ENCODE peak calls at places on chromosome 19, in ten cellular contexts. O is mesothelial cell of epicardium, X is fibroblast of the aortic adventitia, P is endodermal cell, S is H9, K is upper lobe of right lung, G is AG10803, L is RWPE1, I is IMR-90, F is cardiac fibroblast. N is an unnamed sample.

GRCh38 chr19:47755065-47755761 is 9.9 kb downstream of the NOP53 start:
- DNase-seq in O (no peak), X (no peak), P (no peak), S (no peak), K (no peak), G (no peak), L (no peak), I (no peak), F (no peak), N (no peak)

GRCh38 chr19:23762884-23763711 is 4.4 kb upstream of the ZNF681 start:
- DNase-seq in O (peak), X (peak), P (peak), S (peak), K (peak), G (peak), L (peak), I (peak), F (peak), N (peak)

GRCh38 chr19:45676851-45677263 is 8.8 kb downstream of the GIPR start:
- DNase-seq in O (no peak), X (no peak), P (no peak), S (no peak), K (peak), G (no peak), L (no peak), I (no peak), F (no peak), N (no peak)

GRCh38 chr19:39481676-39482075 is 1.0 kb downstream of the TIMM50 start:
- DNase-seq in O (no peak), X (no peak), P (no peak), S (no peak), K (no peak), G (no peak), L (no peak), I (no peak), F (no peak), N (no peak)

GRCh38 chr19:4744451-4745170 is 21.0 kb upstream of the DPP9 start:
- DNase-seq in O (no peak), X (peak), P (no peak), S (no peak), K (no peak), G (peak), L (peak), I (peak), F (peak), N (no peak)

GRCh38 chr19:6056282-6056741 is 54.0 kb downstream of the RFX2 start:
- DNase-seq in O (no peak), X (no peak), P (no peak), S (no peak), K (no peak), G (no peak), L (no peak), I (no peak), F (no peak), N (no peak)

GRCh38 chr19:3243851-3244700 is 19.6 kb downstream of the CELF5 start:
- DNase-seq in O (peak), X (peak), P (peak), S (peak), K (no peak), G (peak), L (no peak), I (peak), F (peak), N (no peak)

GRCh38 chr19:55069859-55070225 is 5.8 kb upstream of the EPS8L1 start:
- DNase-seq in O (no peak), X (no peak), P (no peak), S (no peak), K (no peak), G (no peak), L (no peak), I (no peak), F (no peak), N (no peak)

GRCh38 chr19:3842948-3843347 is 25.9 kb downstream of the ZFR2 start:
- DNase-seq in O (no peak), X (no peak), P (no peak), S (no peak), K (no peak), G (no peak), L (no peak), I (no peak), F (no peak), N (no peak)

GRCh38 chr19:15714638-15715037 is 13.2 kb upstream of the OR10H2 start:
- DNase-seq in O (no peak), X (no peak), P (no peak), S (no peak), K (no peak), G (no peak), L (no peak), I (no peak), F (no peak), N (no peak)

GRCh38 chr19:41195675-41196497 is 2.9 kb downstream of the CYP2S1 start:
- DNase-seq in O (no peak), X (peak), P (no peak), S (no peak), K (no peak), G (no peak), L (peak), I (peak), F (no peak), N (no peak)

GRCh38 chr19:5354403-5354802 is 13.8 kb upstream of the PTPRS start:
- DNase-seq in O (no peak), X (no peak), P (peak), S (peak), K (no peak), G (no peak), L (no peak), I (no peak), F (no peak), N (no peak)

GRCh38 chr19:13103961-13104847 is 1.5 kb upstream of the LYL1 start:
- DNase-seq in O (no peak), X (no peak), P (peak), S (peak), K (peak), G (no peak), L (no peak), I (no peak), F (no peak), N (no peak)

GRCh38 chr19:7013678-7014077 is 7.6 kb downstream of the MBD3L2B start:
- DNase-seq in O (no peak), X (no peak), P (no peak), S (no peak), K (no peak), G (peak), L (peak), I (no peak), F (peak), N (no peak)

GRCh38 chr19:18119243-18120105 is 21.9 kb downstream of the MAST3 start:
- DNase-seq in O (no peak), X (no peak), P (no peak), S (no peak), K (no peak), G (no peak), L (no peak), I (no peak), F (no peak), N (no peak)

GRCh38 chr19:14006766-14007562 is 844 bp upstream of the RFX1 start:
- DNase-seq in O (peak), X (no peak), P (peak), S (peak), K (peak), G (no peak), L (peak), I (no peak), F (no peak), N (no peak)

GRCh38 chr19:33678796-33679195 is 57.0 kb downstream of the CHST8 start:
- DNase-seq in O (no peak), X (no peak), P (no peak), S (no peak), K (peak), G (no peak), L (no peak), I (no peak), F (no peak), N (no peak)

GRCh38 chr19:12194827-12195500 is 32.1 kb downstream of the ZNF136 start:
- DNase-seq in O (peak), X (peak), P (no peak), S (no peak), K (peak), G (peak), L (peak), I (peak), F (peak), N (no peak)

GRCh38 chr19:6723108-6723618 is 2.7 kb upstream of the C3 start:
- DNase-seq in O (no peak), X (peak), P (peak), S (no peak), K (peak), G (peak), L (no peak), I (peak), F (peak), N (no peak)

GRCh38 chr19:42325896-42326771 is 699 bp downstream of the MEGF8 start:
- DNase-seq in O (peak), X (no peak), P (peak), S (peak), K (no peak), G (no peak), L (peak), I (no peak), F (no peak), N (no peak)

GRCh38 chr19:43464089-43464775 is 1.2 kb downstream of the LYPD3 start:
- DNase-seq in O (peak), X (no peak), P (no peak), S (no peak), K (peak), G (no peak), L (no peak), I (no peak), F (no peak), N (no peak)

GRCh38 chr19:33269016-33269415 is 33.3 kb downstream of the CEBPA start:
- DNase-seq in O (no peak), X (no peak), P (no peak), S (no peak), K (no peak), G (no peak), L (no peak), I (no peak), F (no peak), N (no peak)

GRCh38 chr19:15243236-15243957 is 11.1 kb upstream of the EPHX3 start:
- DNase-seq in O (no peak), X (no peak), P (no peak), S (no peak), K (no peak), G (no peak), L (no peak), I (no peak), F (no peak), N (no peak)

GRCh38 chr19:29596885-29597525 is 9.1 kb upstream of the POP4 start:
- DNase-seq in O (no peak), X (peak), P (peak), S (no peak), K (no peak), G (peak), L (no peak), I (peak), F (peak), N (no peak)
- TF ChIP-seq CTCF in O (no peak), X (peak), P (peak), S (peak), K (no peak), G (peak), L (no peak), I (peak), F (peak), N (peak)

GRCh38 chr19:51294211-51294976 is 17.1 kb upstream of the IGLON5 start:
- DNase-seq in O (no peak), X (no peak), P (peak), S (peak), K (no peak), G (no peak), L (no peak), I (no peak), F (no peak), N (no peak)
- TF ChIP-seq CTCF in O (no peak), X (no peak), P (peak), S (peak), K (no peak), G (no peak), L (no peak), I (no peak), F (no peak), N (no peak)

GRCh38 chr19:31548941-31549340 is 199.7 kb upstream of the TSHZ3 start:
- DNase-seq in O (no peak), X (peak), P (peak), S (peak), K (no peak), G (peak), L (no peak), I (peak), F (peak), N (no peak)
- TF ChIP-seq CTCF in O (no peak), X (peak), P (peak), S (peak), K (peak), G (peak), L (no peak), I (peak), F (peak), N (no peak)

GRCh38 chr19:37362733-37363132 is 8.2 kb upstream of the ZNF527 start:
- DNase-seq in O (no peak), X (no peak), P (peak), S (peak), K (no peak), G (no peak), L (no peak), I (no peak), F (no peak), N (no peak)
- TF ChIP-seq CTCF in O (no peak), X (no peak), P (peak), S (peak), K (no peak), G (no peak), L (no peak), I (no peak), F (peak), N (no peak)

GRCh38 chr19:11088508-11089253 is 582 bp upstream of the LDLR start:
- DNase-seq in O (no peak), X (peak), P (no peak), S (no peak), K (no peak), G (peak), L (no peak), I (no peak), F (peak), N (no peak)

GRCh38 chr19:11091343-11092153 is 2.3 kb downstream of the LDLR start:
- DNase-seq in O (peak), X (peak), P (peak), S (no peak), K (no peak), G (peak), L (peak), I (peak), F (peak), N (no peak)

GRCh38 chr19:11087870-11088507 is 1.3 kb upstream of the LDLR start:
- DNase-seq in O (no peak), X (no peak), P (no peak), S (no peak), K (no peak), G (no peak), L (no peak), I (no peak), F (no peak), N (no peak)

GRCh38 chr19:11090264-11091032 is 1.2 kb downstream of the LDLR start:
- DNase-seq in O (peak), X (peak), P (peak), S (peak), K (peak), G (peak), L (peak), I (peak), F (peak), N (peak)

DNA sequence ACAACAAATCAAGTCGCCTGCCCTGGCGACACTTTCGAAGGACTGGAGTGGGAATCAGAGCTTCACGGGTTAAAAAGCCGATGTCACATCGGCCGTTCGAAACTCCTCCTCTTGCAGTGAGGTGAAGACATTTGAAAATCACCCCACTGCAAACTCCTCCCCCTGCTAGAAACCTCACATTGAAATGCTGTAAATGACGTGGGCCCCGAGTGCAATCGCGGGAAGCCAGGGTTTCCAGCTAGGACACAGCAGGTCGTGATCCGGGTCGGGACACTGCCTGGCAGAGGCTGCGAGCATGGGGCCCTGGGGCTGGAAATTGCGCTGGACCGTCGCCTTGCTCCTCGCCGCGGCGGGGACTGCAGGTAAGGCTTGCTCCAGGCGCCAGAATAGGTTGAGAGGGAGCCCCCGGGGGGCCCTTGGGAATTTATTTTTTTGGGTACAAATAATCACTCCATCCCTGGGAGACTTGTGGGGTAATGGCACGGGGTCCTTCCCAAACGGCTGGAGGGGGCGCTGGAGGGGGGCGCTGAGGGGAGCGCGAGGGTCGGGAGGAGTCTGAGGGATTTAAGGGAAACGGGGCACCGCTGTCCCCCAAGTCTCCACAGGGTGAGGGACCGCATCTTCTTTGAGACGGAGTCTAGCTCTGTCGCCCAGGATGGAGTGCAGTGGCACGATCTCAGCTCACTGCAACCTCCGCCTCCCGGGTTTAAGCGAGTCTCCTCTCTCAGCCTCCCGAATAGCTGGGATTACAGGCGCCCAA is at the start of gene LDLR:
- DNase-seq in O (peak), X (peak), P (peak), S (peak), K (peak), G (peak), L (peak), I (peak), F (peak), N (peak)
- TF ChIP-seq CTCF in O (no peak), X (no peak), P (no peak), S (no peak), K (no peak), G (peak), L (no peak), I (no peak), F (no peak), N (no peak)

DNA sequence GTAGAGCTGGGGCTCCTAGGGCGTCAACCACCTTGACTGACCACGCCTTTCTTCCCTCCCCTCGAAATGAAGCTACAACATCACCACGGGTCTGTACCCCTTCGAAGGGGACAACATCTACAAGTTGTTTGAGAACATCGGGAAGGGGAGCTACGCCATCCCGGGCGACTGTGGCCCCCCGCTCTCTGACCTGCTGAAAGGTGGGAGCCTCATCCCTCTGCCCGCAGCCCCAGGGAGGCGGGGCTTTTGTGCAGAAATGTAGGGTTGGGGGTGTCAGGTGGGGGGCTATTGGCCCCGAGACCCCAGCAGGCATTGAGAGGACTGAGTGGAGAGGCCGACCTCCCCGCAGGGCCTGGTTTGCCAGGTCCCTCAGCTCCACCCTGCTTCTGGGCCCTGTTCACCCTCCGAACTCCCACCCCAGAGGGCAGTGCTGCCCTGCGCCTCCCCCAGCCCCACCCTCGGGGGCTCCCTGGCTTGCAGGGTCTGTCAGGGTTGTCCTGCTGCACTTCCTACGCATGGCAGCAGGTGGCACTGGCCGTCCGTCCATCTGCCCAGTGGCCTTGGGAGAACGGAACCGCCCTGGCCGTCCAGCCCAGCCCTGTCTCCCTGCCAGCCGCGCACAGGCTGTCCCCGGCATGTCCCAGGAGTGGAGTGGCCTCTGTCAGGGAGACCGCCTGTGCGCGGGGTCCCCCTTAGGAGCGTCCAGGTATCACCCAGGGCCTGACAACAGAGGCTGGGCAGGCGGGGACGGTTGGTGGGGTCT is 15.7 kb downstream of the STK11 start:
- DNase-seq in O (no peak), X (peak), P (peak), S (no peak), K (no peak), G (peak), L (no peak), I (peak), F (peak), N (no peak)
- TF ChIP-seq CTCF in O (peak), X (peak), P (peak), S (peak), K (peak), G (peak), L (peak), I (peak), F (peak), N (peak)

N was measured in GM12864.